ENCODE peak calls at places on chromosome 18, in seven cellular contexts. One of them, this sample, is unnamed.
A peak's percentile ranks its signal among the peaks of the same experiment; 100 is the strongest.

GRCh38 chr18:45556217-45556616 is 59.1 kb upstream of the SLC14A2 start:
- DNase-seq in A549: no peak
- DNase-seq in heart right ventricle: no peak
- DNase-seq in IMR-90: no peak
- DNase-seq in adrenal gland: no peak
- DNase-seq in dorsolateral prefrontal cortex: no peak
- DNase-seq in tibial artery: no peak
- DNase-seq in this sample: no peak

GRCh38 chr18:49754866-49755265 is 58.5 kb downstream of the ACAA2 start:
- DNase-seq in A549: no peak
- DNase-seq in heart right ventricle: no peak
- DNase-seq in IMR-90: peak; percentile 13
- DNase-seq in adrenal gland: no peak
- DNase-seq in dorsolateral prefrontal cortex: no peak
- DNase-seq in tibial artery: no peak
- DNase-seq in this sample: no peak

GRCh38 chr18:32956591-32957310 is 183.9 kb upstream of the KLHL14 start:
- DNase-seq in A549: no peak
- DNase-seq in heart right ventricle: no peak
- DNase-seq in IMR-90: peak; percentile 18
- DNase-seq in adrenal gland: peak; percentile 48
- DNase-seq in dorsolateral prefrontal cortex: no peak
- DNase-seq in tibial artery: no peak
- DNase-seq in this sample: no peak

GRCh38 chr18:74980669-74981068 is 228.3 kb downstream of the PTGR3 start:
- DNase-seq in A549: no peak
- DNase-seq in heart right ventricle: no peak
- DNase-seq in IMR-90: no peak
- DNase-seq in adrenal gland: no peak
- DNase-seq in dorsolateral prefrontal cortex: no peak
- DNase-seq in tibial artery: no peak
- DNase-seq in this sample: no peak

GRCh38 chr18:2970762-2971659 is 41.9 kb downstream of the LPIN2 start:
- DNase-seq in A549: no peak
- DNase-seq in heart right ventricle: no peak
- DNase-seq in IMR-90: peak; percentile 25
- DNase-seq in adrenal gland: no peak
- DNase-seq in dorsolateral prefrontal cortex: no peak
- DNase-seq in tibial artery: no peak
- DNase-seq in this sample: no peak

GRCh38 chr18:5534845-5535244 is 9.0 kb downstream of the EPB41L3 start:
- DNase-seq in A549: no peak
- DNase-seq in heart right ventricle: no peak
- DNase-seq in IMR-90: no peak
- DNase-seq in adrenal gland: no peak
- DNase-seq in dorsolateral prefrontal cortex: no peak
- DNase-seq in tibial artery: no peak
- DNase-seq in this sample: no peak

GRCh38 chr18:54209471-54210180 is 14.8 kb downstream of the MBD2 start:
- DNase-seq in A549: no peak
- DNase-seq in heart right ventricle: no peak
- DNase-seq in IMR-90: peak; percentile 15
- DNase-seq in adrenal gland: no peak
- DNase-seq in dorsolateral prefrontal cortex: no peak
- DNase-seq in tibial artery: no peak
- DNase-seq in this sample: no peak

GRCh38 chr18:59502222-59502898 is 143.3 kb upstream of the LMAN1 start:
- DNase-seq in A549: no peak
- DNase-seq in heart right ventricle: peak; percentile 65
- DNase-seq in IMR-90: peak; percentile 94
- DNase-seq in adrenal gland: no peak
- DNase-seq in dorsolateral prefrontal cortex: no peak
- DNase-seq in tibial artery: no peak
- DNase-seq in this sample: no peak

GRCh38 chr18:25066536-25066935 is 285.4 kb downstream of the ZNF521 start:
- DNase-seq in A549: no peak
- DNase-seq in heart right ventricle: no peak
- DNase-seq in IMR-90: peak; percentile 3
- DNase-seq in adrenal gland: no peak
- DNase-seq in dorsolateral prefrontal cortex: no peak
- DNase-seq in tibial artery: no peak
- DNase-seq in this sample: no peak

GRCh38 chr18:5238371-5238758 is 41.3 kb upstream of the AKAIN1 start:
- DNase-seq in A549: peak; percentile 27
- DNase-seq in heart right ventricle: peak; percentile 10
- DNase-seq in IMR-90: peak; percentile 30
- DNase-seq in adrenal gland: peak; percentile 29
- DNase-seq in dorsolateral prefrontal cortex: peak; percentile 41
- DNase-seq in tibial artery: no peak
- DNase-seq in this sample: peak; percentile 28

GRCh38 chr18:3623769-3624545 is 174.0 kb downstream of the TGIF1 start:
- DNase-seq in A549: peak; percentile 99
- DNase-seq in heart right ventricle: peak; percentile 78
- DNase-seq in IMR-90: peak; percentile 98
- DNase-seq in adrenal gland: peak; percentile 47
- DNase-seq in dorsolateral prefrontal cortex: no peak
- DNase-seq in tibial artery: peak; percentile 88
- DNase-seq in this sample: peak; percentile 36

GRCh38 chr18:79792096-79792987 is 5.4 kb upstream of the KCNG2 start:
- DNase-seq in A549: no peak
- DNase-seq in heart right ventricle: no peak
- DNase-seq in IMR-90: no peak
- DNase-seq in adrenal gland: no peak
- DNase-seq in dorsolateral prefrontal cortex: peak; percentile 27
- DNase-seq in tibial artery: no peak
- DNase-seq in this sample: no peak

GRCh38 chr18:8996771-8997432 is 105.6 kb upstream of the NDUFV2 start:
- DNase-seq in A549: no peak
- DNase-seq in heart right ventricle: no peak
- DNase-seq in IMR-90: no peak
- DNase-seq in adrenal gland: no peak
- DNase-seq in dorsolateral prefrontal cortex: no peak
- DNase-seq in tibial artery: no peak
- DNase-seq in this sample: no peak

GRCh38 chr18:63298393-63299015 is 21.1 kb downstream of the BCL2 start:
- DNase-seq in A549: no peak
- DNase-seq in heart right ventricle: no peak
- DNase-seq in IMR-90: no peak
- DNase-seq in adrenal gland: no peak
- DNase-seq in dorsolateral prefrontal cortex: no peak
- DNase-seq in tibial artery: no peak
- DNase-seq in this sample: no peak

GRCh38 chr18:31657823-31658669 is 26.3 kb downstream of the B4GALT6 start:
- DNase-seq in A549: no peak
- DNase-seq in heart right ventricle: no peak
- DNase-seq in IMR-90: no peak
- DNase-seq in adrenal gland: no peak
- DNase-seq in dorsolateral prefrontal cortex: no peak
- DNase-seq in tibial artery: no peak
- DNase-seq in this sample: no peak

GRCh38 chr18:69845588-69846506 is 101.8 kb downstream of the CD226 start:
- DNase-seq in A549: peak; percentile 22
- DNase-seq in heart right ventricle: no peak
- DNase-seq in IMR-90: peak; percentile 62
- DNase-seq in adrenal gland: no peak
- DNase-seq in dorsolateral prefrontal cortex: no peak
- DNase-seq in tibial artery: no peak
- DNase-seq in this sample: no peak

GRCh38 chr18:70132999-70133398 is 72.5 kb downstream of the RTTN start:
- DNase-seq in A549: peak; percentile 33
- DNase-seq in heart right ventricle: no peak
- DNase-seq in IMR-90: peak; percentile 98
- DNase-seq in adrenal gland: no peak
- DNase-seq in dorsolateral prefrontal cortex: no peak
- DNase-seq in tibial artery: peak; percentile 63
- DNase-seq in this sample: no peak

GRCh38 chr18:63236990-63237389 is 82.6 kb downstream of the BCL2 start:
- DNase-seq in A549: no peak
- DNase-seq in heart right ventricle: no peak
- DNase-seq in IMR-90: no peak
- DNase-seq in adrenal gland: no peak
- DNase-seq in dorsolateral prefrontal cortex: no peak
- DNase-seq in tibial artery: peak; percentile 75
- DNase-seq in this sample: no peak

GRCh38 chr18:35577045-35577848 is 4.3 kb upstream of the GALNT1 start:
- DNase-seq in A549: no peak
- DNase-seq in heart right ventricle: no peak
- DNase-seq in IMR-90: no peak
- DNase-seq in adrenal gland: no peak
- DNase-seq in dorsolateral prefrontal cortex: no peak
- DNase-seq in tibial artery: no peak
- DNase-seq in this sample: no peak

GRCh38 chr18:79988925-79989361 is 580 bp upstream of the TXNL4A start:
- DNase-seq in A549: peak; percentile 36
- DNase-seq in heart right ventricle: peak; percentile 27
- DNase-seq in IMR-90: peak; percentile 59
- DNase-seq in adrenal gland: no peak
- DNase-seq in dorsolateral prefrontal cortex: peak; percentile 45
- DNase-seq in tibial artery: no peak
- DNase-seq in this sample: peak; percentile 49

GRCh38 chr18:48419268-48420022 is 10.3 kb upstream of the ZBTB7C start:
- DNase-seq in A549: no peak
- DNase-seq in heart right ventricle: no peak
- DNase-seq in IMR-90: no peak
- DNase-seq in adrenal gland: no peak
- DNase-seq in dorsolateral prefrontal cortex: no peak
- DNase-seq in tibial artery: no peak
- DNase-seq in this sample: peak; percentile 54
- TF ChIP-seq CTCF in A549: no peak
- TF ChIP-seq CTCF in heart right ventricle: no peak
- TF ChIP-seq CTCF in IMR-90: no peak
- TF ChIP-seq CTCF in adrenal gland: no peak
- TF ChIP-seq CTCF in dorsolateral prefrontal cortex: no peak
- TF ChIP-seq CTCF in tibial artery: no peak
- TF ChIP-seq CTCF in this sample: peak; percentile 85

GRCh38 chr18:23144628-23145027 is 9.3 kb downstream of the CABLES1 start:
- DNase-seq in A549: no peak
- DNase-seq in heart right ventricle: no peak
- DNase-seq in IMR-90: no peak
- DNase-seq in adrenal gland: no peak
- DNase-seq in dorsolateral prefrontal cortex: no peak
- DNase-seq in tibial artery: no peak
- DNase-seq in this sample: no peak
- H3K27ac ChIP-seq in A549: no peak overlapping the region
- H3K27ac ChIP-seq in heart right ventricle: no peak overlapping the region
- H3K27ac ChIP-seq in IMR-90: no peak overlapping the region
- H3K27ac ChIP-seq in adrenal gland: no peak overlapping the region
- H3K27ac ChIP-seq in dorsolateral prefrontal cortex: no peak overlapping the region
- H3K27ac ChIP-seq in tibial artery: peak overlapping the region; percentile 82
- H3K27ac ChIP-seq in this sample: no peak overlapping the region

DNA sequence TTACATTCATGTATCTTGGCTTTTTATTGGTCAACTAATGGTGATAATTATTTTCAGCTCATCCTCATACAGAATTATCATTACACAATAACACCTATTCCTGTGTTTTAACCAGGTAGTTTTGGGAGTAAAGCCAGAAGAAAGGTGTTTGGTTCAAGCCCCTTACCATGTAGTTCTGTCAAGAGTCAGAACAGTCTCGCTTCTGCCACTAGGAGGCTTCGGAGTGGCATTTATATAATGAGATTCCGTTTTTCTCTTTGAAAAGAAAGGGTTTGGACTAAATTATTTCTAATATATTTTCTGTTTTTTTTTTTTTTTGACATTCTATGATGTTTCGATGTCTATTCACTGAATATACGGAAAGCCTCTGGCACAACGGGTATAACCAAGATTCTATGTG is 217.8 kb downstream of the CDH7 start:
- DNase-seq in A549: peak; percentile 0
- DNase-seq in heart right ventricle: no peak
- DNase-seq in IMR-90: no peak
- DNase-seq in adrenal gland: no peak
- DNase-seq in dorsolateral prefrontal cortex: no peak
- DNase-seq in tibial artery: no peak
- DNase-seq in this sample: no peak
- TF ChIP-seq CTCF in A549: no peak
- TF ChIP-seq CTCF in heart right ventricle: no peak
- TF ChIP-seq CTCF in IMR-90: no peak
- TF ChIP-seq CTCF in adrenal gland: no peak
- TF ChIP-seq CTCF in dorsolateral prefrontal cortex: no peak
- TF ChIP-seq CTCF in tibial artery: no peak
- TF ChIP-seq CTCF in this sample: peak; percentile 40

GRCh38 chr18:12279781-12280531 is 25.8 kb downstream of the CIDEA start:
- DNase-seq in A549: no peak
- DNase-seq in heart right ventricle: peak; percentile 46
- DNase-seq in IMR-90: no peak
- DNase-seq in adrenal gland: no peak
- DNase-seq in dorsolateral prefrontal cortex: no peak
- DNase-seq in tibial artery: no peak
- DNase-seq in this sample: no peak

GRCh38 chr18:12281861-12282260 is 26.2 kb upstream of the TUBB6 start:
- DNase-seq in A549: no peak
- DNase-seq in heart right ventricle: no peak
- DNase-seq in IMR-90: no peak
- DNase-seq in adrenal gland: no peak
- DNase-seq in dorsolateral prefrontal cortex: no peak
- DNase-seq in tibial artery: no peak
- DNase-seq in this sample: no peak

GRCh38 chr18:12278153-12278764 is 24.1 kb downstream of the CIDEA start:
- DNase-seq in A549: no peak
- DNase-seq in heart right ventricle: no peak
- DNase-seq in IMR-90: peak; percentile 13
- DNase-seq in adrenal gland: no peak
- DNase-seq in dorsolateral prefrontal cortex: no peak
- DNase-seq in tibial artery: no peak
- DNase-seq in this sample: peak; percentile 25

GRCh38 chr18:12276736-12277554 is 22.8 kb downstream of the CIDEA start:
- DNase-seq in A549: no peak
- DNase-seq in heart right ventricle: no peak
- DNase-seq in IMR-90: peak; percentile 18
- DNase-seq in adrenal gland: no peak
- DNase-seq in dorsolateral prefrontal cortex: no peak
- DNase-seq in tibial artery: peak; percentile 85
- DNase-seq in this sample: no peak

DNA sequence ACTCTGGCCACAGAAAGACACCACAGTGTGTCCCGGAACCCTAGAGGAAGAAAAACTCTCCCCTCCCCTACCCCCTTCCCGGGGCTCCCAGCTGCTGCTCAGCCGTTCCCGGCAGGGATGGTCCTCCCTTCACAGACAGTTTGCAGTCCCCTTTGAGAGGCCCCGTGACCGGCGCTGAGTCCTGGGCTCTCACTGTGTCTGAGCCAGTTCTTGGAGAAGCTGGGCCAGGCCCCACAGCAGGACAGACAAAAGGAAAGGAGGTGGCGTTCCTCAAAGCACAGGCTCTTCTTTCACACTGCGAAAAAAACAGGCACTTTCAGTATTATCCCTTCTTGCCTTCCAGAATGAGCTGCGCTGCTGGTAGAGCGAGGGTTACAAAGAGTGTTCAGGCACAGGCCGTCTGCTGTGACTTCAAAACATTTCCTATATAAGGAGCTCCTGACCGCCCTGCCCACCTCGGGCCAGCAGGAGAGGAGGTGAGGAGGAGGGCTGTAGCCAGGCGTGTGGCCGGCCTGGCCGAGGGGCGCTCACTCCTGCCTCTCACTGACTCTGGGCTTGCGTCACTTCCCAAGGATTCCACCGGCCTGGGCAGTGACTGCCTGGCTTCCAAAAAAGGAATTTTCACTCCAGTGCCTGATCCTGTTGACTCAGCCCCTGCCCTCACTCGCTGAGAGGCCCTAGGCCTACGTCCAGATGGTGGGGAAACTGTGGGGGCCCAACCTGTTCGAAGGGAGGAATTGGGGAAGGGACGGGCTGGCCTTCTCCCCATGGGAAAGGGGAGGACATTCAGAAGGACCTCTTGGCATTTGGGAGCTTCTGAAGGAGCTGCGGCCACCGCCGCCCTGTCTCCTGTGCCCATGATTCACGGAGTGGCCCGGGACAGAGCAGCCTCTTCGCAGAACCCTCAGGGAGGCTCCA is 24.9 kb downstream of the CIDEA start:
- DNase-seq in A549: no peak
- DNase-seq in heart right ventricle: peak; percentile 92
- DNase-seq in IMR-90: peak; percentile 98
- DNase-seq in adrenal gland: peak; percentile 46
- DNase-seq in dorsolateral prefrontal cortex: peak; percentile 46
- DNase-seq in tibial artery: peak; percentile 97
- DNase-seq in this sample: no peak
- H3K27ac ChIP-seq in A549: no peak overlapping the region
- H3K27ac ChIP-seq in heart right ventricle: peak overlapping the region; percentile 99
- H3K27ac ChIP-seq in IMR-90: peak overlapping the region; percentile 97
- H3K27ac ChIP-seq in adrenal gland: no peak overlapping the region
- H3K27ac ChIP-seq in dorsolateral prefrontal cortex: peak overlapping the region; percentile 58
- H3K27ac ChIP-seq in tibial artery: peak overlapping the region; percentile 100
- H3K27ac ChIP-seq in this sample: no peak overlapping the region

This sample was measured in WERI-Rb-1.